ENCODE peak calls at places on chromosomes 6 and 20, in nine cellular contexts. W is WERI-Rb-1, U is fibroblast of lung, I is bronchial epithelial cell, E is adrenal gland, S is mucosa of descending colon, V is uterus, Z is BE2C, J is left ventricle myocardium inferior. H is an unnamed sample.

GRCh38 chr20:6765469-6766058 is 1.9 kb upstream of the BMP2 start:
- DNase-seq in S (no peak), J (no peak), Z (no peak), W (no peak), E (no peak), V (no peak), I (peak; percentile 65), U (peak; percentile 82), H (no peak)

GRCh38 chr20:13262701-13263335 is 41.7 kb downstream of the ISM1 start:
- DNase-seq in E (no peak), V (no peak), I (peak; percentile 42), W (no peak), Z (no peak), S (no peak), J (no peak), U (peak; percentile 8), H (no peak)

GRCh38 chr6:132320007-132320406 is 81.3 kb downstream of the MOXD1 start:
- DNase-seq in S (no peak), Z (no peak), J (no peak), U (peak; percentile 62), W (no peak), V (no peak), I (peak; percentile 10), E (no peak), H (no peak)

GRCh38 chr6:93417421-93417996 is 1.9 kb downstream of the EPHA7 start:
- DNase-seq in W (no peak), J (no peak), S (peak; percentile 14), Z (peak; percentile 11), U (peak; percentile 73), V (no peak), I (no peak), E (no peak), H (no peak)

GRCh38 chr6:75210885-75211739 is 5.3 kb upstream of the COL12A1 start:
- DNase-seq in W (peak; percentile 29), E (peak; percentile 59), S (no peak), Z (peak; percentile 65), J (no peak), V (no peak), U (peak; percentile 85), I (peak; percentile 59), H (peak; percentile 60)

GRCh38 chr6:3009930-3010329 is 10.2 kb downstream of the NQO2 start:
- DNase-seq in I (no peak), S (no peak), V (no peak), J (no peak), E (no peak), W (no peak), Z (no peak), U (no peak), H (no peak)

GRCh38 chr6:82589509-82590206 is 226.0 kb downstream of the TPBG start:
- DNase-seq in S (no peak), U (peak; percentile 85), V (no peak), W (peak; percentile 14), Z (peak; percentile 7), I (peak; percentile 55), J (no peak), E (no peak), H (no peak)

GRCh38 chr6:63663147-63663877 is 27.7 kb downstream of the PHF3 start:
- DNase-seq in E (no peak), J (no peak), U (peak; percentile 73), V (no peak), S (no peak), Z (no peak), W (no peak), I (peak; percentile 86), H (no peak)

GRCh38 chr6:157073596-157073995 is 249.7 kb downstream of the TMEM242 start:
- DNase-seq in E (no peak), Z (no peak), U (no peak), S (no peak), J (no peak), V (no peak), W (no peak), I (no peak), H (no peak)

GRCh38 chr6:157069585-157069984 is 253.7 kb downstream of the TMEM242 start:
- DNase-seq in W (no peak), U (no peak), E (no peak), S (no peak), J (no peak), V (no peak), I (no peak), Z (no peak), H (no peak)

GRCh38 chr6:157068691-157069228 is 254.6 kb downstream of the TMEM242 start:
- DNase-seq in U (no peak), Z (no peak), J (no peak), E (no peak), V (no peak), W (no peak), I (peak; percentile 51), S (no peak), H (no peak)

GRCh38 chr6:157072128-157072527 is 251.2 kb downstream of the TMEM242 start:
- DNase-seq in I (no peak), E (no peak), W (no peak), U (no peak), V (no peak), Z (no peak), S (no peak), J (no peak), H (no peak)

GRCh38 chr6:157070403-157071107 is 252.8 kb downstream of the TMEM242 start:
- DNase-seq in I (no peak), Z (no peak), W (no peak), S (no peak), E (no peak), J (no peak), V (no peak), U (no peak), H (no peak)
- H3K4me3 ChIP-seq in I (no peak overlapping the region), Z (no peak overlapping the region), W (no peak overlapping the region), S (no peak overlapping the region), E (no peak overlapping the region), J (no peak overlapping the region), V (no peak overlapping the region), U (no peak overlapping the region), H (no peak overlapping the region)

DNA sequence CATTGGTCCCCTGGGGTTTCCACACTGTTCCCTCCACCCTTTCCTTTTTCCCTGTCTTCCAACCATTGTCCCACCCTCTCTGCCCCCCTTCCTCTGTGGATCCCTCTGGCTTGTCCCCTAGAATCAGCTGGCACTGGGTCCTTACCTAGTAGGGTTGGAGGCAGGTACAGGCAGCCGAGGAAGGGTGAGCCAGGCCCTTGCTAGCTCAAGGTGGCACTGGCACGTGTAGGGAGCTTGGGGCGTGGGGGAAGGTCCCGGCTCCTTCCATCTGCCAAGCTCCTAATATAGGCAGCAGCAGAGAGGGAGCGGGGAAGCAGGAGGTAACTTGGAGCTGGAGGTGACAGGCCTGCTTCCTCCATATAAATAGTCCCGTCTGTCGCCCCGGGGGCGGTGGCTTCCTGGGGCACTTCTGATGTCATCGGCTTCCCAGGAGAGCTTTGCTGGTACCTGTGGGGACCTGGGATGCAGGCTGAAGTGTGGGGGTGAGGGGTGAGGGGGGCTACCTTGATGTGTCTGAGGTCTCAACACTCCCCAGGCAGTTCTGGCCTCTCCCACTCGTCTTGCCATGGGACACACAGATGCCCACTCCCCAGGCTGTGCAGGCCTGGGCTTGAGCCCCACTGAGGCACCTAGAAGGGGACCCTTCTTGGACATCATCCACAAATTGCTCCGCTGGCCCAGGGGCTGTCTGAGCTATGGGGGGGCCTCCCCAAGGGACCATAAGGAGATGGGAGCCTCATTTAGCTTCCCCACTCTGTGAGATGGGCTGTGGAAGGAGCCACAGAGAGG is 155.3 kb upstream of the MLN start:
- DNase-seq in I (no peak), J (no peak), S (no peak), V (no peak), Z (no peak), W (peak; percentile 57), U (no peak), E (no peak), H (no peak)
- TF ChIP-seq CTCF in I (no peak), J (no peak), S (no peak), V (no peak), Z (no peak), W (no peak), U (no peak), E (no peak), H (no peak)

DNA sequence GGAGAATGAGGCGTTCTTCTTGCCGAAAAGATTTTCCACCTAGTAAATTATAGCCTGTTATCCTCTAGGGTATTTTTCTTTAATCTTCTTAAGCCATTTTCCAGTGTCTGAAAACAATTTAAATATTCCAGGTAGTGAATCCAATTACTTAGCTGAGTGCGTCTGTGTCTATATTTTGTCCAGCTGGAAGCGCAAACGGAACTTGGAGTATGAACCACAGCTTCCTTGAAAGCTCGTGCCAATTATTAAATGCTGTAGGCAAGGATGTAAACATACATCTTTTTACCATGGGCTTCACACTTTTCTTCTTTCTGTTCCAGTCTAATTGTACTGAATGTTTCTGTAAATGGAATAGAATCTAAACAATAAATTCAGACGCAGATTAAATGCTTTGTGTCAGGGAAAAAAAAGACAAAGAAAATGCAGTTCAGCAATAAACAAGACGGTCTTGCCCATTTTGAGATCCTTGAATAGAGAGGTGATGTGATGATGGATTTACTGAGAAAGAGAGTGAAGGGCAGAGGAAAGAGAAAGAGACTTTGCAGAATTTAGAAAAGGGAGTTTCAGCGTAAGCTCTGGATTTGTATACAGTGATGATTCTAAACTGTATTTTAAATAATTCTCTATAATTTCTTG is 1.9 kb downstream of the PLCB1 start:
- DNase-seq in J (no peak), V (no peak), Z (no peak), W (peak; percentile 13), U (no peak), I (no peak), E (no peak), S (no peak), H (no peak)
- H3K4me3 ChIP-seq in J (peak overlapping the region; percentile 80), V (no peak overlapping the region), Z (peak overlapping the region; percentile 92), W (no peak overlapping the region), U (peak overlapping the region; percentile 56), I (no peak overlapping the region), E (no peak overlapping the region), S (no peak overlapping the region), H (peak overlapping the region; percentile 48)

GRCh38 chr20:43467589-43467988 is 9.9 kb downstream of the SRSF6 start:
- DNase-seq in S (no peak), V (no peak), E (no peak), J (no peak), I (no peak), W (no peak), Z (no peak), U (no peak), H (no peak)

GRCh38 chr20:43477634-43478033 is 19.9 kb downstream of the SRSF6 start:
- DNase-seq in U (no peak), I (no peak), J (no peak), V (no peak), S (no peak), Z (no peak), E (no peak), W (no peak), H (no peak)

GRCh38 chr20:43477193-43477592 is 19.5 kb downstream of the SRSF6 start:
- DNase-seq in V (no peak), E (no peak), W (no peak), U (no peak), J (no peak), Z (no peak), S (no peak), I (no peak), H (no peak)

DNA sequence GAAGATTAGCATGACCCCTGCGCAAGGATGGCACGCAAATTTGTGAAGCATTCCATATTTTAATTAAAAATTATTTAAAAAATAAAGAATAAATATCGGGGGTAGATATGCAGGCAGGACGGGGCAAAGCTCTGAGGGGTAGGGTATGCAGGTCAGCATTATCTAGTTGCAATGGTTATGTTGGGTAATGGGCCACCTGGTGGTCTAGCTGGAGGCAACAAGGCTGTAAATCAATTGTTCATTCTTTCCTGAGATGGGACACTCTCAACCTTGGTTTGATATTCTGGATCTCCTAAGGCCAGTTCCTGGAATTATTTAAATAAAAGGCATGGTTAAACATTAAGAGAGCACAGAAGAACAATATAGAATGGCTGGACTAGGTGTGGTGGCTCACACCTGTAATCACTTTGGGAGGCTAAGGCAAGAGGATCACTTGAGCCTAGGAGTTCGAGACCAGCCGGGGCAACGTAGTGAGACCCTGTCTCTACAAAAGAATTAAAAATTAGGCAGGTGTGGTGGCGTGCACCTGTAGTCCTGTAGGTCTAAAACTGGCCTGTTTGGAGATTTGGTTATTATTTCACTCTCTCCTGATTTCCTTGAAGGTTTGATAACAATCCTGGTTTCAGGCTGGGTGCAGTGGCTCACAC is 15.5 kb downstream of the SRSF6 start:
- DNase-seq in S (no peak), Z (no peak), W (no peak), J (no peak), U (no peak), I (no peak), V (no peak), E (no peak), H (no peak)
- TF ChIP-seq CTCF in S (no peak), Z (peak; percentile 38), W (peak; percentile 25), J (no peak), U (no peak), I (no peak), V (no peak), E (no peak), H (no peak)